ENCODE peak calls at places on chromosome 11, in six cellular contexts. C is Peyer's patch; B is H54; P is fibroblast of lung; R is activated CD8-positive, alpha-beta T cell treated with anti-CD3 and anti-CD28 coated beads, Interleukin-2, amount 10 ng/mL, durations not matched to agents 7 days and 5 days; A is dorsolateral prefrontal cortex. I is an unnamed sample.
A peak's percentile ranks its signal among the peaks of the same experiment; 100 is the strongest.

GRCh38 chr11:7694953-7695271 is 11.4 kb downstream of the OVCH2 start:
- DNase-seq in C (no peak), B (no peak), P (no peak), R (no peak), A (no peak), I (no peak)

GRCh38 chr11:5736396-5736795 is at the start of gene OR56B1:
- DNase-seq in C (no peak), B (peak; percentile 32), P (no peak), R (no peak), A (no peak), I (no peak)

GRCh38 chr11:129694966-129695365 is 120.7 kb upstream of the TMEM45B start:
- DNase-seq in C (no peak), B (no peak), P (no peak), R (no peak), A (no peak), I (peak; percentile 24)

GRCh38 chr11:112806876-112807275 is 154.3 kb upstream of the NCAM1 start:
- DNase-seq in C (no peak), B (no peak), P (no peak), R (no peak), A (no peak), I (no peak)

GRCh38 chr11:61503135-61503770 is 5.3 kb upstream of the LRRC10B start:
- DNase-seq in C (no peak), B (no peak), P (no peak), R (no peak), A (no peak), I (no peak)

GRCh38 chr11:89163686-89164085 is 14.0 kb upstream of the TYR start:
- DNase-seq in C (no peak), B (no peak), P (no peak), R (no peak), A (no peak), I (no peak)

GRCh38 chr11:111531687-111532364 is 8.7 kb upstream of the LAYN start:
- DNase-seq in C (no peak), B (no peak), P (peak; percentile 83), R (peak; percentile 77), A (no peak), I (no peak)

GRCh38 chr11:33802414-33802950 is 28.2 kb upstream of the FBXO3 start:
- DNase-seq in C (no peak), B (peak; percentile 71), P (peak; percentile 88), R (no peak), A (peak; percentile 66), I (peak; percentile 44)

GRCh38 chr11:45853616-45854219 is 6.4 kb downstream of the CRY2 start:
- DNase-seq in C (no peak), B (no peak), P (no peak), R (no peak), A (peak; percentile 70), I (no peak)

GRCh38 chr11:73257342-73258103 is 14.6 kb upstream of the P2RY6 start:
- DNase-seq in C (peak; percentile 42), B (peak; percentile 86), P (peak; percentile 81), R (no peak), A (no peak), I (no peak)

GRCh38 chr11:118634435-118635236 is 27.2 kb downstream of the PHLDB1 start:
- DNase-seq in C (peak; percentile 87), B (no peak), P (peak; percentile 78), R (no peak), A (no peak), I (no peak)

I was measured in pulmonary artery endothelial cell.